ENCODE peak calls at places on chromosome 6, in five cellular contexts. L is activated CD4-positive, alpha-beta T cell treated with anti-CD3 and anti-CD28 coated beads for 24 hours; E is PC-3; H is mammary epithelial cell; K is WTC11. O is an unnamed sample.

GRCh38 chr6:131787955-131788712 is 19.7 kb upstream of the ENPP1 start:
- DNase-seq in H (no peak), K (no peak), E (peak), L (no peak), O (no peak)

GRCh38 chr6:105592329-105592728 is 189.4 kb upstream of the PREP start:
- DNase-seq in H (peak), K (no peak), L (no peak), E (peak), O (no peak)

GRCh38 chr6:151681426-151682059 is 125.9 kb upstream of the ESR1 start:
- DNase-seq in H (no peak), L (no peak), E (no peak), K (no peak), O (no peak)

GRCh38 chr6:140041056-140041455 is 666.6 kb upstream of the CITED2 start:
- DNase-seq in K (no peak), E (no peak), H (no peak), L (no peak), O (no peak)

GRCh38 chr6:31727034-31727716 is 1.9 kb downstream of the DDAH2 start:
- DNase-seq in H (no peak), E (no peak), K (no peak), L (no peak), O (no peak)

GRCh38 chr6:88840289-88840688 is 123.1 kb downstream of the RNGTT start:
- DNase-seq in K (no peak), E (no peak), L (no peak), H (no peak), O (no peak)

GRCh38 chr6:76814496-76815458 is 648.5 kb downstream of the HTR1B start:
- DNase-seq in L (no peak), H (no peak), E (no peak), K (no peak), O (no peak)

GRCh38 chr6:89035252-89036106 is 45.1 kb upstream of the PNRC1 start:
- DNase-seq in E (peak), K (no peak), H (peak), L (no peak), O (no peak)

GRCh38 chr6:21826031-21826430 is 232.5 kb downstream of the SOX4 start:
- DNase-seq in H (peak), L (no peak), K (peak), E (peak), O (no peak)

GRCh38 chr6:156413156-156413555 is 364.0 kb upstream of the ARID1B start:
- DNase-seq in E (peak), H (peak), L (no peak), K (no peak), O (no peak)

GRCh38 chr6:4253604-4254211 is 118.3 kb upstream of the ECI2 start:
- DNase-seq in L (no peak), K (no peak), E (peak), H (peak), O (peak)

GRCh38 chr6:55777461-55777860 is 97.9 kb downstream of the BMP5 start:
- DNase-seq in L (no peak), E (peak), K (no peak), H (peak), O (peak)

GRCh38 chr6:7148100-7148822 is 40.5 kb downstream of the RREB1 start:
- DNase-seq in K (no peak), H (peak), L (no peak), E (peak), O (no peak)

GRCh38 chr6:51339728-51340127 is 521.1 kb downstream of the TFAP2B start:
- DNase-seq in L (no peak), H (peak), E (peak), K (no peak), O (no peak)

GRCh38 chr6:89819336-89820130 is at the start of gene MDN1:
- DNase-seq in L (peak), H (peak), E (peak), K (peak), O (peak)

GRCh38 chr6:32086661-32087573 is 22.2 kb downstream of the TNXB start:
- DNase-seq in E (peak), K (no peak), L (no peak), H (peak), O (no peak)

GRCh38 chr6:68391953-68392352 is 243.1 kb upstream of the ADGRB3 start:
- DNase-seq in H (no peak), K (no peak), E (no peak), L (no peak), O (no peak)

GRCh38 chr6:167574431-167575097 is 249.7 kb downstream of the TTLL2 start:
- DNase-seq in L (no peak), K (no peak), E (no peak), H (no peak), O (no peak)

GRCh38 chr6:13357551-13358075 is 29.3 kb upstream of the TBC1D7 start:
- DNase-seq in L (no peak), K (peak), E (no peak), H (no peak), O (no peak)

GRCh38 chr6:68196645-68197044 is 438.4 kb upstream of the ADGRB3 start:
- DNase-seq in L (no peak), H (peak), E (peak), K (no peak), O (no peak)

GRCh38 chr6:2935566-2936291 is 32.6 kb upstream of the SERPINB9 start:
- DNase-seq in K (no peak), L (no peak), E (no peak), H (no peak), O (no peak)

GRCh38 chr6:45609141-45609638 is 231.5 kb upstream of the SUPT3H start:
- DNase-seq in L (no peak), K (no peak), H (no peak), E (no peak), O (no peak)

GRCh38 chr6:158283304-158284005 is 28.8 kb upstream of the TULP4 start:
- DNase-seq in L (no peak), K (peak), E (no peak), H (peak), O (no peak)

GRCh38 chr6:10403385-10404106 is 11.3 kb downstream of the TFAP2A start:
- DNase-seq in H (peak), L (no peak), K (no peak), E (peak), O (no peak)

GRCh38 chr6:153208706-153209105 is 77.6 kb upstream of the RGS17 start:
- DNase-seq in H (no peak), E (no peak), L (no peak), K (no peak), O (no peak)

GRCh38 chr6:84065718-84066290 is 32.2 kb downstream of the MRAP2 start:
- DNase-seq in E (peak), K (no peak), L (no peak), H (peak), O (no peak)

GRCh38 chr6:29524444-29524843 is 35.1 kb downstream of the UBD start:
- DNase-seq in E (no peak), L (no peak), K (no peak), H (no peak), O (no peak)

GRCh38 chr6:17226766-17227338 is 54.3 kb upstream of the RBM24 start:
- DNase-seq in E (no peak), H (no peak), K (no peak), L (no peak), O (no peak)

O was measured in brain pericyte.